ENCODE peak calls at places on chromosomes 13 and 19, in four cellular contexts. D, E, Q and F are unnamed samples.
A peak's percentile ranks its signal among the peaks of the same experiment; 100 is the strongest.

GRCh38 chr19:45218887-45219780 is 26.1 kb downstream of the EXOC3L2 start:
- DNase-seq in D (no peak), Q (no peak), E (peak; percentile 71), F (no peak)

GRCh38 chr13:57073983-57074382 is 66.7 kb upstream of the PRR20A start:
- DNase-seq in D (no peak), E (no peak), Q (no peak), F (no peak)

GRCh38 chr19:18992696-18993095 is 40.6 kb downstream of the SUGP2 start:
- DNase-seq in E (no peak), D (no peak), Q (no peak), F (no peak)

GRCh38 chr13:99863789-99864626 is 107.6 kb downstream of the ZIC5 start:
- DNase-seq in E (no peak), D (no peak), Q (no peak), F (no peak)

GRCh38 chr13:37526710-37527446 is 71.7 kb downstream of the POSTN start:
- DNase-seq in Q (no peak), D (no peak), E (no peak), F (no peak)

GRCh38 chr19:52936151-52936957 is 13.1 kb upstream of the ZNF888 start:
- DNase-seq in D (no peak), E (peak; percentile 97), Q (no peak), F (no peak)

GRCh38 chr19:8262431-8262830 is 45.7 kb downstream of the CD320 start:
- DNase-seq in Q (no peak), D (no peak), E (no peak), F (no peak)

GRCh38 chr19:54114340-54114826 is 1.1 kb downstream of the TFPT start:
- DNase-seq in Q (peak; percentile 29), D (peak; percentile 64), E (peak; percentile 21), F (no peak)

GRCh38 chr19:53908106-53908932 is 759 bp upstream of the CACNG7 start:
- DNase-seq in D (peak; percentile 95), E (peak; percentile 75), Q (peak; percentile 88), F (no peak)

GRCh38 chr13:85638815-85639393 is 160.3 kb downstream of the SLITRK6 start:
- DNase-seq in E (no peak), Q (no peak), D (no peak), F (no peak)

GRCh38 chr13:47679391-47679790 is 321.7 kb downstream of the SUCLA2 start:
- DNase-seq in E (no peak), Q (no peak), D (no peak), F (no peak)

GRCh38 chr19:48724796-48725753 is 5.5 kb upstream of the MAMSTR start:
- DNase-seq in E (peak; percentile 81), Q (peak; percentile 79), D (peak; percentile 92), F (peak; percentile 76)

GRCh38 chr13:21076265-21076653 is 14.9 kb upstream of the LATS2 start:
- DNase-seq in D (peak; percentile 53), E (no peak), Q (no peak), F (no peak)

GRCh38 chr13:40472427-40473220 is 193.8 kb downstream of the FOXO1 start:
- DNase-seq in E (no peak), D (no peak), Q (no peak), F (no peak)

GRCh38 chr13:46126552-46127171 is 21.8 kb upstream of the CPB2 start:
- DNase-seq in E (peak; percentile 81), D (peak; percentile 92), Q (peak; percentile 84), F (no peak)

GRCh38 chr13:46367622-46368327 is 19.3 kb downstream of the RUBCNL start:
- DNase-seq in E (no peak), Q (no peak), D (no peak), F (no peak)

GRCh38 chr19:6465663-6466062 is 1.6 kb downstream of the CRB3 start:
- DNase-seq in Q (no peak), D (no peak), E (no peak), F (no peak)

GRCh38 chr19:2148482-2149135 is 2.8 kb downstream of the AP3D1 start:
- DNase-seq in D (no peak), E (no peak), Q (no peak), F (no peak)
- H4K20me1 ChIP-seq in D (peaks cover 61% of the 10 kb centered on the region), E (peaks cover 24% of the 10 kb centered on the region), Q (peaks cover 76% of the 10 kb centered on the region), F (peaks cover 36% of the 10 kb centered on the region)

DNA sequence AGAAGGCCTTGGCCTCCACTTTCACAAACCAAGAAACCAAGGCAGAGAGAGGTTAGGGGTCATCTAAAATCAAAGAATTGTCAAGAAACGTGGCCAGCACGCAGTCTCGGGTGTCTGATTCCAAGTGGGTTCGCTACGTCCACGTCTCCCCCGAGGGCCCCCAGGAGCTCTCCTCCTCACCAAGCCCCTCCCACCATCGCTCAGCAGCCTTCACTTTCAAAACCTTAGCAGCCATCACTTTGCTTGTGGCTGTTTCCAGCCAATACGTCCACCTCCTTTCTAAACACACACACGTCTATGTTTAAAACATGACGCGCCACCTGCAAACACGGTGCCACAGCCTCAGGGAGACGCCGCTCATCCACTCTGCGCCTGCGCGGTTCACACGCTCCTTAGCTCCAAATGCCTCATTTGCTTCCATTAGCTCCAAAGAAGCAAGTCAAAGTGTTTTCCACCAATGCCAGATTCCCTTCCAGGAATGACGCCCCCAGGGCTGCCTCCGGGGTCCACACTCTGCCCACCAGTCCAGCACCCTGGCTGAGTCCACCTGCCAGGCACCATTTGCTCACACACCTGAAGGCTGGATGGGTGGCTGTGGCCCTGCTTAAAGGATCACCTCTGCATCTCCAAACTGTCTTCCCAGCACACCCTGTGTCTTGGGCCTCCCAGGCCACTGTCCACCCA is 5.5 kb downstream of the RASA3 start:
- DNase-seq in E (no peak), Q (no peak), D (no peak), F (no peak)
- H4K20me1 ChIP-seq in E (no peaks in the 10 kb centered on the region), Q (peaks cover 27% of the 10 kb centered on the region), D (peaks cover 10% of the 10 kb centered on the region), F (no peaks in the 10 kb centered on the region)

DNA sequence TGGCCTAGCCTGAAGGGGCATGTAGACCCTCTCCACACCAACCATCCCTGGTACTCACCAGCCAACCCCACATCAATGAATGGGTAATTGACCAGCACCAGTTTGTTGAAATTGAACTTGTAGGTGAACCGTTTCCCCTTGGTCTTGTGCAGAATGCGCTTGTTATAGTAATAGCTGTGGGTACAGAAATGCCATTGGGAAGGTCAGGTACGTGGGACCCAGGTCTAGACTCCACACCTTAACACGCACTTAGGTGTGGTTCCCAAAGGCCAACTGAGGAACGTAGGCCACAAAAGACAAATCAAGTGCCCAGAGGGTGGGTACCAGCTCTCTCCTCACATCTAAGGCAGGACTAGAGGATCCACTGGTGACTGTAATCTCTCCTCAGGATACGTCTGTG is 5.2 kb downstream of the ERF start:
- DNase-seq in E (no peak), D (no peak), Q (no peak), F (no peak)
- H4K20me1 ChIP-seq in E (peaks cover 10% of the 10 kb centered on the region), D (no peaks in the 10 kb centered on the region), Q (peaks cover 87% of the 10 kb centered on the region), F (peaks cover 29% of the 10 kb centered on the region)

DNA sequence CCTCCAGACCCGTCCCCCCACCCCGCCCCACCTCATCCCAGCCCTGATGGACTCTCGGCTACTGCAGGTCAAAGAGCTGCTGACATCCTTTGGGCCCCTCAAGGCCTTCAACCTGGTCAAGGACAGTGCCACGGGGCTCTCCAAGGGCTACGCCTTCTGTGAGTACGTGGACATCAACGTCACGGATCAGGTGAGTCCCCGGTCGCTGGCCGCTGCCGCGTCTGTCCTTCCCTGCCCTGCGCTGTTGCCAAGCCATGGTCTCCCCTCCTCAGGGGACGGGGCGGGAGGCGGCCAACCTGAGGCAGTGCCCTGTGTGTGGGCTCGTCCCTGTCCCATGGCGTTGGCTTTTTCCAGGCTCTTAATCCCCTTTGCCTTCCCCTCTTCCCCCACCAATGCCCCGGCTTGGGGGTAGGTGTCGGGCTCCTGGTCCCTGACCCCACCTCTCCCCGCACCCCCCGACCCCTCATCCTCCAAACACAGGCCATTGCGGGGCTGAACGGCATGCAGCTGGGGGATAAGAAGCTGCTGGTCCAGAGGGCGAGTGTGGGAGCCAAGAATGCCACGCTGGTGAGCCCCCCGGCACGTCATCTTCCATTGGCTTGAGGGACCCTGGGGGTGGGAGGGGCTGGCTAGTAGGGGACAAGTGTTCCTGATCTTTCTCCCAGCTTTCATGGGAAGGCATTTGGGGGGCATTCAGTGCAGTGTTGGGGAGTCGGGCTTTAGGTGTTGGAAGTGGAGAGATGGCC is 6.2 kb upstream of the EPN1 start:
- DNase-seq in D (no peak), Q (no peak), E (no peak), F (no peak)
- H4K20me1 ChIP-seq in D (peaks cover 39% of the 10 kb centered on the region), Q (peaks cover 94% of the 10 kb centered on the region), E (peaks cover 61% of the 10 kb centered on the region), F (peaks cover 48% of the 10 kb centered on the region)

GRCh38 chr19:34180273-34180672 is 8.0 kb downstream of the LSM14A start:
- DNase-seq in D (no peak), E (no peak), Q (no peak), F (no peak)

GRCh38 chr19:34184880-34185491 is 12.7 kb downstream of the LSM14A start:
- DNase-seq in Q (no peak), D (no peak), E (no peak), F (no peak)

GRCh38 chr19:34181111-34181864 is 9.0 kb downstream of the LSM14A start:
- DNase-seq in D (no peak), E (no peak), Q (no peak), F (no peak)

GRCh38 chr19:34180709-34181108 is 8.4 kb downstream of the LSM14A start:
- DNase-seq in D (no peak), Q (no peak), E (no peak), F (no peak)

DNA sequence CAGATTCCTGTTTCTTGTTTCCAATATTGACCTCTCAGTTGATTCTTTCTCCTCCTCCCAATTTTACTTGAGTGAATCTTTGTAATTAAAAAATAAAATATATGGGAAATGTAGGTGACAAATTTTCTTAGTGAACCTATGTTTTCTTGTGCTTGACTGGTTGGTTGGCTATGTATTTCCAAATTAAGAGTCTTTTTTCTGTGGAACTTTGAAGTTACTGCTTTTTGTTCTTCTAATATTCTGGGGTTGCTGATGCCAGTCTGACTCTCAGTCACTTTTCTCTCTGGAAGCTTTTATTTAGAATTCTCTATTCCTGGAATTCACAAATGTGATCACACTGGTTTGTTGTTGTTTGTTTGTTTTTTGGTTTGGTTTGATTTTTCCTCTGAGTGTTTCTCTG is 9.8 kb downstream of the LSM14A start:
- DNase-seq in E (no peak), Q (no peak), D (no peak), F (no peak)
- H4K20me1 ChIP-seq in E (peaks cover 31% of the 10 kb centered on the region), Q (peaks cover 100% of the 10 kb centered on the region), D (peaks cover 88% of the 10 kb centered on the region), F (peaks cover 17% of the 10 kb centered on the region)

GRCh38 chr13:113510871-113511270 is 20.4 kb upstream of the DCUN1D2 start:
- DNase-seq in Q (no peak), E (no peak), D (no peak), F (no peak)

GRCh38 chr13:113509989-113510388 is 19.5 kb upstream of the DCUN1D2 start:
- DNase-seq in Q (no peak), E (no peak), D (no peak), F (no peak)

GRCh38 chr13:113511361-113511760 is 20.9 kb upstream of the DCUN1D2 start:
- DNase-seq in E (no peak), Q (no peak), D (no peak), F (no peak)

GRCh38 chr13:113514844-113515243 is 24.3 kb upstream of the DCUN1D2 start:
- DNase-seq in E (no peak), Q (no peak), D (no peak), F (no peak)

DNA sequence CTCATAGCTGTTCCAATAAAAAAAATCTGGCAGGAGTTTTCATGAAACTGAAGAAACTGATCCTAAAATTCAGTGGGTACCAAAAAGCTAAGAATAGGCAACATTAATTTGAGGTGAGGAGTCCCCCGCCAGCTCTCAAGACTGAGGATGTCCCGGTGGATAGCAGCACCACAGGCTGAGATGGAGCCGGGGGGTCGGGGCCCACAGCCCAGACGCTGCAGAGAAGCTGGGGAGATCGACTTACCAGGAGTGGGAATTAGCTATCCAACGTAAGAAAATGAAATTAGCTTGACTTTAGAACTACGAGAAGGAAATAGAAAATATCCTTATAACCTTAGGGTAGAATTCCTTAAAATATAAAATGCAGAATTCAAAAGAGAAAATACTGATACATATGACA is 23.2 kb upstream of the DCUN1D2 start:
- DNase-seq in D (no peak), Q (no peak), E (no peak), F (no peak)
- H4K20me1 ChIP-seq in D (peaks cover 5% of the 10 kb centered on the region), Q (no peaks in the 10 kb centered on the region), E (no peaks in the 10 kb centered on the region), F (no peaks in the 10 kb centered on the region)